ENCODE peak calls at places on chromosomes 16 and 17, in six cellular contexts. X is CD4-positive, alpha-beta memory T cell; T is adrenal gland; H is lower lobe of right lung; C is mesenchymal stem cell; Y is tibial artery. S is an unnamed sample.

GRCh38 chr16:57899771-57900661 is 70.9 kb downstream of the CNGB1 start:
- DNase-seq in H (peak; percentile 81), T (peak; percentile 84), Y (peak; percentile 72), C (peak; percentile 64), X (peak; percentile 68), S (peak; percentile 78)

GRCh38 chr16:29983420-29984136 is 9.9 kb downstream of the TAOK2 start:
- DNase-seq in H (peak; percentile 41), C (no peak), T (no peak), X (no peak), Y (no peak), S (no peak)

GRCh38 chr17:5444209-5444608 is 5.3 kb upstream of the C1QBP start:
- DNase-seq in Y (no peak), X (no peak), T (no peak), C (no peak), H (no peak), S (no peak)

GRCh38 chr17:57875109-57876022 is 25.5 kb upstream of the MRPS23 start:
- DNase-seq in Y (peak; percentile 94), T (peak; percentile 92), C (peak; percentile 99), H (peak; percentile 84), X (no peak), S (peak; percentile 59)

GRCh38 chr17:42617956-42618431 is 8.5 kb downstream of the TUBG1 start:
- DNase-seq in X (no peak), T (no peak), Y (no peak), H (no peak), C (no peak), S (no peak)

GRCh38 chr16:57900796-57901479 is 70.0 kb downstream of the CNGB1 start:
- DNase-seq in C (no peak), Y (no peak), T (no peak), X (no peak), H (no peak), S (no peak)

GRCh38 chr17:48500435-48501426 is 30.1 kb downstream of the HOXB1 start:
- DNase-seq in C (peak; percentile 86), X (no peak), T (no peak), Y (no peak), H (no peak), S (no peak)

GRCh38 chr17:43757171-43757660 is 1.4 kb downstream of the SOST start:
- DNase-seq in X (no peak), Y (no peak), T (no peak), H (no peak), C (no peak), S (no peak)

GRCh38 chr16:24771779-24772157 is 42.3 kb downstream of the TNRC6A start:
- DNase-seq in C (peak; percentile 26), X (no peak), T (no peak), Y (no peak), H (no peak), S (no peak)

GRCh38 chr17:18251204-18251603 is 7.3 kb downstream of the FLII start:
- DNase-seq in X (no peak), Y (no peak), C (no peak), T (no peak), H (no peak), S (no peak)

GRCh38 chr16:6016530-6017184 is 919.1 kb upstream of the EEF2KMT start:
- DNase-seq in X (no peak), Y (no peak), H (no peak), C (no peak), T (no peak), S (no peak)

GRCh38 chr17:44043326-44043725 is 23.1 kb downstream of the LSM12 start:
- DNase-seq in T (no peak), X (no peak), Y (no peak), C (peak; percentile 82), H (peak; percentile 59), S (no peak)

GRCh38 chr17:37483311-37484039 is 6.2 kb upstream of the DUSP14 start:
- DNase-seq in X (no peak), C (peak; percentile 99), T (no peak), Y (no peak), H (no peak), S (no peak)

GRCh38 chr16:3570420-3571062 is 6.7 kb downstream of the NLRC3 start:
- DNase-seq in H (no peak), Y (no peak), C (peak; percentile 23), X (no peak), T (no peak), S (no peak)

GRCh38 chr16:87324411-87325275 is 7.5 kb upstream of the C16orf95 start:
- DNase-seq in T (no peak), H (no peak), C (peak; percentile 34), X (no peak), Y (no peak), S (peak; percentile 64)

GRCh38 chr17:15343749-15344148 is 2.4 kb upstream of the TEKT3 start:
- DNase-seq in H (no peak), Y (no peak), C (peak; percentile 56), T (no peak), X (no peak), S (no peak)

GRCh38 chr17:33676444-33676843 is 383.3 kb upstream of the ASIC2 start:
- DNase-seq in X (no peak), C (no peak), H (no peak), Y (no peak), T (no peak), S (no peak)

GRCh38 chr17:3864534-3864933 is 18.5 kb upstream of the NCBP3 start:
- DNase-seq in H (peak; percentile 41), T (no peak), X (no peak), C (no peak), Y (no peak), S (no peak)

GRCh38 chr17:35947156-35947585 is 3.7 kb upstream of the LYZL6 start:
- DNase-seq in C (peak; percentile 44), X (no peak), T (peak; percentile 57), H (no peak), Y (no peak), S (peak; percentile 82)

GRCh38 chr16:8852534-8852933 is 16.3 kb downstream of the CARHSP1 start:
- DNase-seq in C (no peak), Y (no peak), T (no peak), X (no peak), H (peak; percentile 16), S (no peak)
- H3K36me3 ChIP-seq in C (peaks cover 86% of the 10 kb centered on the region), Y (peaks cover 70% of the 10 kb centered on the region), T (no peaks in the 10 kb centered on the region), X (peaks cover 27% of the 10 kb centered on the region), H (peaks cover 84% of the 10 kb centered on the region), S (no peaks in the 10 kb centered on the region)

GRCh38 chr16:81610936-81611335 is 166.3 kb downstream of the CMIP start:
- DNase-seq in T (no peak), H (no peak), C (no peak), Y (no peak), X (no peak), S (no peak)
- H3K4me1 ChIP-seq in T (peaks cover 39% of the 10 kb centered on the region), H (peaks cover 52% of the 10 kb centered on the region), C (peaks cover 17% of the 10 kb centered on the region), Y (peaks cover 30% of the 10 kb centered on the region), X (peaks cover 8% of the 10 kb centered on the region), S (peaks cover 9% of the 10 kb centered on the region)

GRCh38 chr16:85657267-85657650 is 31.5 kb downstream of the GINS2 start:
- DNase-seq in H (peak; percentile 35), X (no peak), C (no peak), Y (no peak), T (no peak), S (no peak)

GRCh38 chr16:85659336-85659735 is 29.4 kb downstream of the GINS2 start:
- DNase-seq in H (peak; percentile 4), X (no peak), T (no peak), Y (no peak), C (no peak), S (no peak)

GRCh38 chr16:85658504-85659326 is 30.0 kb downstream of the GINS2 start:
- DNase-seq in C (no peak), H (peak; percentile 24), X (no peak), Y (no peak), T (no peak), S (no peak)

GRCh38 chr16:85656351-85657266 is 32.1 kb downstream of the GINS2 start:
- DNase-seq in T (no peak), X (no peak), H (peak; percentile 36), Y (no peak), C (no peak), S (no peak)

GRCh38 chr16:85657996-85658395 is 30.8 kb downstream of the GINS2 start:
- DNase-seq in Y (no peak), C (no peak), H (peak; percentile 20), T (no peak), X (no peak), S (no peak)
- H3K36me3 ChIP-seq in Y (peaks cover 76% of the 10 kb centered on the region), C (peaks cover 89% of the 10 kb centered on the region), H (peaks cover 95% of the 10 kb centered on the region), T (no peaks in the 10 kb centered on the region), X (peaks cover 30% of the 10 kb centered on the region), S (no peaks in the 10 kb centered on the region)

DNA sequence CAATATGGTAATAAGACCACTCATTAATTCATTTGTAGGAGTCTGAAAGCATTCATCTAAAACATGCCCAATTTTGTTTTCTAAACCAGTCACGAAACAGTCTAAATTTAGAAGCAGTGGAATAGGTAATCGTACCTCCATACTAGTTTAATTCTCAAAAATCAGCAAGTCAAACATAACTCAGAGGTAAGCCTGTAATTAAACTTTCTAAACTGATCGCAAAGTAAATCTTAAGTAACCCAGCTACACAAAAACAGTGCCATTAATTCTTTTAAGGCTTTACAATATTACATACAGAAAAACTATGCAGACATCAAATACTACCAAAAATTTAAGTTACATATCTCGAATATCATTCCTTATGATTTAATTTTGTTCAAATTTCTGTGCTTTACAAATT is 31.4 kb downstream of the YWHAE start:
- DNase-seq in T (no peak), C (no peak), Y (no peak), X (no peak), H (no peak), S (no peak)
- H3K4me1 ChIP-seq in T (peaks cover 66% of the 10 kb centered on the region), C (peaks cover 12% of the 10 kb centered on the region), Y (peaks cover 71% of the 10 kb centered on the region), X (peaks cover 69% of the 10 kb centered on the region), H (peaks cover 79% of the 10 kb centered on the region), S (no peaks in the 10 kb centered on the region)

GRCh38 chr17:75241143-75241430 is 20.3 kb downstream of the GGA3 start:
- DNase-seq in X (no peak), T (no peak), Y (no peak), C (no peak), H (no peak), S (no peak)
- H3K36me3 ChIP-seq in X (peaks cover 72% of the 10 kb centered on the region), T (no peaks in the 10 kb centered on the region), Y (peaks cover 96% of the 10 kb centered on the region), C (peaks cover 96% of the 10 kb centered on the region), H (peaks cover 100% of the 10 kb centered on the region), S (no peaks in the 10 kb centered on the region)

DNA sequence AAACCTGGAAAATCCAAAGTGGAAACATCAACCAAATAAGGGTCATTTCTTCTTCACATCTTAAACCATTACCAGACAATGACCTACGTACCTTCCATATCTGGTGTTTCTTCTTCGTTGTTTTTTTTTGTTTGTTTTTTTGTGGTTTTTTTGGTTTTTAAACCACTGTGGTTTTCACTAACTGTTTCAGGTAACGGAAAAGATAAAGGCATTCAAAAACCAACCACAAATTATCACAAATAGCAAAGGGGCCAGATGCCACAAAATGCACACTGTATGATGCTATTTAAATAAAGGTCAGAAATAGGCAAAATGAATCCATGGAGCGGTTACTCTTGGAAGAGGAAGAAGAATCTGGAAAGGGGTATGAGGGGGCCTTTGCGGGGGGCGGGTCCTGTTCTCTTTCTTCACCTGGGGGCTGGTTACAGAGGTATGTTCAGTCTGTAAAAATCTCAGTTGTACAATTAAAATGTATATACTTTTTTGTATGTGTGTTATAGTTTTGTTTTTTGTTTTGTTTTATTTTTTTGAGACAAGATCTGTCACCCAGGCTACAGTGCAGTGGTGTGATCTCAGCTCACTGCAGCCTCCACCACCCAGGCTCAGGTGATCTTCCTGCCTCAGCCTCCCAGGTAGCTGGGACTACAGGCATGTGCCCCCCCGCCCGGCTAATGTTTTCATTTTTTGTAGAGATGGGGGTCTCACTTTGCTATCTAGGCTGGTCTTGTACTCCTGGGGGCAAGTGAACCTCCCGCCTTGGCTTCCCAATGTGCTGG is 29.6 kb downstream of the LITAF start:
- DNase-seq in C (no peak), H (no peak), T (no peak), Y (no peak), X (peak; percentile 50), S (no peak)
- H3K4me1 ChIP-seq in C (peaks cover 5% of the 10 kb centered on the region), H (peaks cover 54% of the 10 kb centered on the region), T (peaks cover 12% of the 10 kb centered on the region), Y (peaks cover 30% of the 10 kb centered on the region), X (peaks cover 63% of the 10 kb centered on the region), S (peaks cover 31% of the 10 kb centered on the region)